ENCODE peak calls at places on chromosomes 13 and 19, in four cellular contexts. One of them, this sample, is unnamed.

GRCh38 chr19:18340237-18340989 is at the start of gene PGPEP1:
- DNase-seq in K562: peak
- DNase-seq in GM12878: no peak
- DNase-seq in HepG2: no peak
- DNase-seq in this sample: peak

GRCh38 chr13:96946709-96947311 is 47.5 kb downstream of the OXGR1 start:
- DNase-seq in K562: no peak
- DNase-seq in HepG2: peak
- DNase-seq in GM12878: no peak
- DNase-seq in this sample: no peak

GRCh38 chr13:78228211-78228610 is 309.6 kb upstream of the EDNRB start:
- DNase-seq in GM12878: no peak
- DNase-seq in HepG2: no peak
- DNase-seq in K562: no peak
- DNase-seq in this sample: no peak

GRCh38 chr13:108961542-108962125 is 332.2 kb downstream of the MYO16 start:
- DNase-seq in GM12878: peak
- DNase-seq in HepG2: peak
- DNase-seq in K562: peak
- DNase-seq in this sample: no peak

GRCh38 chr13:112343591-112343990 is 32.6 kb upstream of the SPACA7 start:
- DNase-seq in HepG2: no peak
- DNase-seq in GM12878: no peak
- DNase-seq in K562: no peak
- DNase-seq in this sample: no peak

GRCh38 chr13:20231839-20232555 is at the start of gene GJB6:
- DNase-seq in GM12878: no peak
- DNase-seq in HepG2: no peak
- DNase-seq in K562: no peak
- DNase-seq in this sample: peak

GRCh38 chr13:112073245-112074138 is 6.5 kb downstream of the SOX1 start:
- DNase-seq in GM12878: no peak
- DNase-seq in HepG2: no peak
- DNase-seq in K562: no peak
- DNase-seq in this sample: peak

GRCh38 chr19:18419699-18420460 is 682 bp downstream of the SSBP4 start:
- DNase-seq in GM12878: no peak
- DNase-seq in HepG2: peak
- DNase-seq in K562: peak
- DNase-seq in this sample: no peak

GRCh38 chr19:33437351-33438015 is 64.0 kb downstream of the CEBPG start:
- DNase-seq in HepG2: no peak
- DNase-seq in K562: no peak
- DNase-seq in GM12878: no peak
- DNase-seq in this sample: no peak

GRCh38 chr19:18145391-18145999 is 7.5 kb upstream of the PIK3R2 start:
- DNase-seq in HepG2: no peak
- DNase-seq in GM12878: no peak
- DNase-seq in K562: no peak
- DNase-seq in this sample: no peak

GRCh38 chr19:40519352-40520322 is 52.8 kb downstream of the SPTBN4 start:
- DNase-seq in K562: no peak
- DNase-seq in GM12878: no peak
- DNase-seq in HepG2: no peak
- DNase-seq in this sample: peak

GRCh38 chr13:50950808-50951207 is 41.2 kb downstream of the RNASEH2B start:
- DNase-seq in HepG2: no peak
- DNase-seq in GM12878: no peak
- DNase-seq in K562: no peak
- DNase-seq in this sample: no peak

GRCh38 chr13:95793018-95793555 is 116.1 kb downstream of the DNAJC3 start:
- DNase-seq in HepG2: no peak
- DNase-seq in GM12878: no peak
- DNase-seq in K562: no peak
- DNase-seq in this sample: no peak

GRCh38 chr19:3135961-3136683 is at the start of gene GNA15:
- DNase-seq in HepG2: no peak
- DNase-seq in GM12878: no peak
- DNase-seq in K562: no peak
- DNase-seq in this sample: no peak

GRCh38 chr13:74197686-74198085 is 63.5 kb upstream of the KLF12 start:
- DNase-seq in GM12878: no peak
- DNase-seq in HepG2: no peak
- DNase-seq in K562: no peak
- DNase-seq in this sample: no peak

GRCh38 chr13:41407380-41407779 is 50.0 kb upstream of the RGCC start:
- DNase-seq in K562: no peak
- DNase-seq in HepG2: no peak
- DNase-seq in GM12878: no peak
- DNase-seq in this sample: no peak

GRCh38 chr19:51016798-51017683 is 2.5 kb downstream of the KLK10 start:
- DNase-seq in HepG2: peak
- DNase-seq in GM12878: no peak
- DNase-seq in K562: peak
- DNase-seq in this sample: peak

DNA sequence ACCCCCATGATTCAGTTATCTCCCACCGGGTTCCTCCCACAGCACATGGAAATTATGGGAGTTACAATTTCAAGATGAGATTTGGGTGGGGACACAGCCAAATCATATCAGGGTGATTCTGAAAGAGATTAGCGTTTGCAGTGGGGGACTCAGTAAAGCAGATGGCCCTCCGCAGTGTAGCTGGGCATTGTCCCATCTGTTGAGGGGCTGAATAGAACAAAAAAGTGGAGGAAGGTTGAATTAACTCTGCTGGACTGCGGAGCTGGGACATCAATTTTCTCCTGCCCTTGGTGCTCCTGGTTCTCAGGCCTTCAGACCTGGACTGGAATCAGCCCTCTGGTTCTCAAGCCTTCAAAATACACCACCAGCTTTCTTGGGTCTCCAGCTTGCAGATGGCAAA is 55.2 kb upstream of the CACNA1A start:
- DNase-seq in HepG2: no peak
- DNase-seq in GM12878: no peak
- DNase-seq in K562: no peak
- DNase-seq in this sample: no peak
- TF ChIP-seq TCF7 in HepG2: no peak
- TF ChIP-seq TCF7 in GM12878: no peak
- TF ChIP-seq TCF7 in K562: no peak
- TF ChIP-seq TCF7 in this sample: no peak

DNA sequence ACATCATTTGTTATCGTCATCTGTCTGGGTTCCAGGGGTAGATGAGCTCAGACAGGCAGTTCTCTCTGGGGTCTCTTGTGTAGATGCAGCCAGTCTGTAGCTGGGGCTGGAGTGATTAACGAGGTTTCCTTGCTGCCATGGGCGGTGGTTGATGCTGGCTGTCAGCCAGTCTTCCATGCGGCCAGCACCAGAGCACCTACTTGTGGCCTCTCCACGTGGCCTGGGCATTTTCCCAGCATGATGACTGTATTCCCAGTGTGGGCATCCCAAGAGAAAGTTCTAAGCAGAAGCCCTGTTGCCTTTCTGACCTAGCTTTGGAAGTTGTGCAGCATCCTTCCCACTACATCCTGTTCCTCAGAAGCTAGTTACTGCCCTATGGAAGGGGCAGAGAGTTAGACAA is 10.8 kb downstream of the ERCC5 start:
- DNase-seq in HepG2: no peak
- DNase-seq in K562: no peak
- DNase-seq in GM12878: no peak
- DNase-seq in this sample: no peak
- TF ChIP-seq TCF7 in HepG2: no peak
- TF ChIP-seq TCF7 in K562: no peak
- TF ChIP-seq TCF7 in GM12878: no peak
- TF ChIP-seq TCF7 in this sample: no peak

DNA sequence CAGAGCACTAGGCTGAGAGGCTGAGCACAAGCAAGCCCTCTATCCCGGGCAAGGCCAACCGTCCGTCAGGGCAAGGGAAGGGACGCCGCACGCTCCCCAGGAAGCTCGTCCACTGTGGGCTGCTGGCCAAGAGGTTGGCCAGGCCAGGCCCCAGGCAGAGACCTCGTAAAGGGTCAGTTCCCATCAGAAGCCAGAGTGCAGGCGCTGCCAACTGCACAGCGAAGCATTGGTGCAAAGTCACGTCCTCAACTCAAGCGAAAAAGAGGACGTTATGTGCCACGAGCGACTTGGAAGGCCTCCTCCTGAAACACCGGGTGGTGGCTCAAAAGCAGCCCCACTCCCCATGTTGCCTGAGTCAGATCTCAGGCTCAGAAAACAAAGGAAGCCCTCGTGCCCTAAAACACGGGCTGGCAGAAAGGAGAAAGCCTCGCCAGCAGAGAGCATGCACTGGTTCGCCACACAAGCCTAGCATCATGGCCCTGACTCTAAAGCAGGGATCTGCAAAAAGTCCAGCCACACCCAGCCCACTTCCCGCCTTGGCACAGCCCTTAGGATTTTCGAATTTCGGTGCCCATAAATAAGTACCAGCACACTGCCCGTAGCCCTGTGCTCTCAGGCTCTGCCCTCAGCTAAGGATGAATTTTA is 4.7 kb downstream of the AKAP8 start:
- DNase-seq in HepG2: no peak
- DNase-seq in K562: no peak
- DNase-seq in GM12878: no peak
- DNase-seq in this sample: no peak
- TF ChIP-seq TCF7 in HepG2: no peak
- TF ChIP-seq TCF7 in K562: no peak
- TF ChIP-seq TCF7 in GM12878: no peak
- TF ChIP-seq TCF7 in this sample: no peak

GRCh38 chr19:4962085-4962619 is 6.8 kb upstream of the KDM4B start:
- DNase-seq in HepG2: no peak
- DNase-seq in GM12878: no peak
- DNase-seq in K562: no peak
- DNase-seq in this sample: no peak
- TF ChIP-seq TCF7 in HepG2: no peak
- TF ChIP-seq TCF7 in GM12878: no peak
- TF ChIP-seq TCF7 in K562: no peak
- TF ChIP-seq TCF7 in this sample: no peak

GRCh38 chr13:92950771-92951170 is 275.8 kb upstream of the GPC6 start:
- DNase-seq in HepG2: no peak
- DNase-seq in GM12878: no peak
- DNase-seq in K562: no peak
- DNase-seq in this sample: no peak

GRCh38 chr13:92948034-92948433 is 278.6 kb upstream of the GPC6 start:
- DNase-seq in K562: no peak
- DNase-seq in HepG2: no peak
- DNase-seq in GM12878: no peak
- DNase-seq in this sample: no peak

GRCh38 chr13:92952161-92952560 is 274.4 kb upstream of the GPC6 start:
- DNase-seq in K562: no peak
- DNase-seq in GM12878: no peak
- DNase-seq in HepG2: no peak
- DNase-seq in this sample: no peak

GRCh38 chr13:92954746-92955145 is 271.9 kb upstream of the GPC6 start:
- DNase-seq in GM12878: no peak
- DNase-seq in K562: no peak
- DNase-seq in HepG2: no peak
- DNase-seq in this sample: no peak

DNA sequence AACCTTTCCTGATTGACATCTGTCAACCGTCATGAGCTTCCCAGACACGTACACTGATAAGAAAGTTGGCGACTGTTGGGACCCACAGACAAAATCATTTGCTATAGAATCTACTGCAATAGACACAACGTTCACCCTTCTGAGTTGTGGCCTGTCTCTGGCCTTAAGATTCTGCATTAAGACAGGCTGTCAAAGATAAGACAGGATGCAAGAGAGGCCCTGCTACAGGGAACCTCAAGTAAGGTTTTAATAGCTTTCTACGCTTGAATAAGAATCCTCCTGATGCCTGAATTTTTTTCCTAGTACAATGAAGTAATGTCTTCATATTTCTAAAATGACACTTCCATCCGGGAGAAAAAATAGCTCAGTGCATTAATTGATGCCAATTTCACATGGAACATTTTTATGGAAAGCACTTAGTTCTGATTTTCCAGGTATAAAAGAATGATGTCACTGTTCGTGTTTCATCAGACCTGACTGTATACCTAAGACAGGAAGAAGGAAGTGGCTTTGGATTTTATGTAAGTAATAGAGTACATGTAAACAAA is 275.3 kb upstream of the GPC6 start:
- DNase-seq in HepG2: no peak
- DNase-seq in GM12878: no peak
- DNase-seq in K562: no peak
- DNase-seq in this sample: no peak
- TF ChIP-seq TCF7 in HepG2: no peak
- TF ChIP-seq TCF7 in GM12878: no peak
- TF ChIP-seq TCF7 in K562: no peak
- TF ChIP-seq TCF7 in this sample: no peak

GRCh38 chr19:10782795-10783194 is 53.2 kb downstream of the TMED1 start:
- DNase-seq in GM12878: no peak
- DNase-seq in K562: no peak
- DNase-seq in HepG2: no peak
- DNase-seq in this sample: no peak

GRCh38 chr19:10780368-10780767 is 55.6 kb downstream of the TMED1 start:
- DNase-seq in K562: no peak
- DNase-seq in GM12878: no peak
- DNase-seq in HepG2: no peak
- DNase-seq in this sample: no peak

GRCh38 chr19:10774893-10775292 is 57.0 kb downstream of the DNM2 start:
- DNase-seq in K562: no peak
- DNase-seq in HepG2: no peak
- DNase-seq in GM12878: no peak
- DNase-seq in this sample: no peak

GRCh38 chr19:10773969-10774368 is 56.1 kb downstream of the DNM2 start:
- DNase-seq in K562: no peak
- DNase-seq in HepG2: no peak
- DNase-seq in GM12878: no peak
- DNase-seq in this sample: no peak

DNA sequence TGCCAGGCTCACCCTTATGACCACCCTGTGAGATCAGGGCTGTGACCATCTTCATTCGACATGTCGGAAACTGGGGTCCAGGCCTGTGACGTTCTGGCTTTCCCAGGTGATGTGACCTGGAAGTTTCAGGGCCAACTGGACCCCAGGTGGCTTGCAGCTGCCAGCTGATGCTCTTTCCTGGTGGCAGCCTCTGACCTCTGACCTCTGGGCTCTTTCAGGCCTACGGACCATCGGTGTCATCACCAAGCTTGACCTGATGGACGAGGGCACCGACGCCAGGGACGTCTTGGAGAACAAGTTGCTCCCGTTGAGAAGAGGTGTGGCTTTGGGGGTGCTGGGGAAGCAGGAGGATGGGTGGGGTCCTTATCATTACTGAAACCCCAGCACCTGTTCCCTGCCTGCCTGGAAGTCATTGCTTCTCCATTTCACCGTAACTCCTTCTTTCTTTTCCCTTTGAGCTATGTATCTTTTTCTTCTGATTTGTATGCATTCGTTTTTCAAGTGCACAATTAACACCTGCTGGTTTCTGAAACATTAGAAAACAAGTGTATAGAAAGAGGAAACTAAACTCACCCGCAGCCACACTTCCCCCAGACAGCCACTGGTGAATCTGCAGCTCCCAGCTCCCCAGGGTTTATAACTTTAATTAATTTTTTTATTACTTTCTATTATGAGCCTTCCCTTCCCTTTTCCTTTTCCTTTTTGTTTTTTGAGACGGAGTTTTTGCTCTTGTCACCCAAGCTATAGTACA is 58.9 kb downstream of the TMED1 start:
- DNase-seq in K562: no peak
- DNase-seq in GM12878: no peak
- DNase-seq in HepG2: no peak
- DNase-seq in this sample: no peak
- TF ChIP-seq TCF7 in K562: no peak
- TF ChIP-seq TCF7 in GM12878: no peak
- TF ChIP-seq TCF7 in HepG2: no peak
- TF ChIP-seq TCF7 in this sample: no peak